ENCODE peak calls at places on chromosomes 12 and 14, in four cellular contexts. R is K562, N is GM12878, E is HepG2. J is an unnamed sample.

GRCh38 chr12:49088190-49088931 is 6.2 kb downstream of the DHH start:
- DNase-seq in R (peak), N (peak), E (peak), J (peak)

GRCh38 chr14:53151867-53152626 is 1.1 kb downstream of the DDHD1 start:
- DNase-seq in R (peak), N (no peak), E (peak), J (peak)

GRCh38 chr14:92917956-92918355 is 5.0 kb upstream of the CHGA start:
- DNase-seq in R (no peak), N (no peak), E (no peak), J (no peak)

GRCh38 chr12:52245259-52245961 is 12.4 kb downstream of the KRT7 start:
- DNase-seq in R (no peak), N (no peak), E (no peak), J (no peak)

GRCh38 chr14:27917896-27918295 is 848.7 kb upstream of the FOXG1 start:
- DNase-seq in R (no peak), N (no peak), E (no peak), J (peak)

GRCh38 chr12:27048822-27049752 is 26.7 kb downstream of the MED21 start:
- DNase-seq in R (peak), N (no peak), E (no peak), J (no peak)

GRCh38 chr14:91207008-91207407 is 37.5 kb downstream of the GPR68 start:
- DNase-seq in R (no peak), N (no peak), E (no peak), J (no peak)

GRCh38 chr12:52488736-52489135 is 4.3 kb downstream of the KRT6A start:
- DNase-seq in R (no peak), N (no peak), E (no peak), J (no peak)

GRCh38 chr12:131852551-131853299 is 24.5 kb downstream of the MMP17 start:
- DNase-seq in R (no peak), N (no peak), E (no peak), J (no peak)

GRCh38 chr12:20201733-20202132 is 166.6 kb upstream of the PDE3A start:
- DNase-seq in R (no peak), N (no peak), E (no peak), J (no peak)

GRCh38 chr14:61927015-61927414 is 164.8 kb downstream of the SNAPC1 start:
- DNase-seq in R (no peak), N (no peak), E (no peak), J (no peak)

GRCh38 chr14:69685217-69685616 is 73.8 kb downstream of the SUSD6 start:
- DNase-seq in R (no peak), N (no peak), E (no peak), J (no peak)

GRCh38 chr14:78022059-78022458 is 148.1 kb upstream of the NRXN3 start:
- DNase-seq in R (peak), N (peak), E (peak), J (peak)
- TF ChIP-seq NR2C2 in R (no peak), N (no peak), E (no peak), J (no peak)

GRCh38 chr14:74583689-74584434 is 28.2 kb downstream of the LTBP2 start:
- DNase-seq in R (no peak), N (no peak), E (no peak), J (no peak)
- TF ChIP-seq ATF3 in R (no peak), N (no peak), E (no peak), J (no peak)

GRCh38 chr12:13204428-13204827 is 7.9 kb downstream of the EMP1 start:
- DNase-seq in R (no peak), N (no peak), E (no peak), J (no peak)
- TF ChIP-seq ETV6 in R (no peak), N (no peak), E (no peak), J (peak)

GRCh38 chr12:47616440-47616839 is 89.4 kb downstream of the RPAP3 start:
- DNase-seq in R (no peak), N (no peak), E (no peak), J (no peak)

DNA sequence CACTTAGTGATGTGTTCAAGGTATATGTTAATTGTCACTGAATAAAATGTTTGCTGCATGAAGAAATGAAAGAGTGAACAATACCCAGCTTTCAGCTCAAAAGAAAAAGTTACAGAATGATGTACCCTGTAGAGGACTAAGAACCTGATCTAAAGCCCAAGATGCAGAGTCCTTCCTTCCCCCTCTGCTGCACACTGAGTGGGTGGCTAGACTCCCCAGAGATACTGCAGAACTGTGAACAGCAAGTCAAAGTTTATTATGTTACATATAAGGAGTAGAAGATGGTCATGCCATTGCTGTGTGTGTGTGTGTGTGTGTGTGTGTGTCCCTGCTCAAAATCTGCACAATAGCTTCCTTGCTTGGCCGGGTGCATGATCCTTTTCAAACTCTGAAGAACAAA is 83.9 kb downstream of the RPAP3 start:
- DNase-seq in R (no peak), N (no peak), E (no peak), J (no peak)
- TF ChIP-seq NR2C2 in R (no peak), N (no peak), E (no peak), J (no peak)

DNA sequence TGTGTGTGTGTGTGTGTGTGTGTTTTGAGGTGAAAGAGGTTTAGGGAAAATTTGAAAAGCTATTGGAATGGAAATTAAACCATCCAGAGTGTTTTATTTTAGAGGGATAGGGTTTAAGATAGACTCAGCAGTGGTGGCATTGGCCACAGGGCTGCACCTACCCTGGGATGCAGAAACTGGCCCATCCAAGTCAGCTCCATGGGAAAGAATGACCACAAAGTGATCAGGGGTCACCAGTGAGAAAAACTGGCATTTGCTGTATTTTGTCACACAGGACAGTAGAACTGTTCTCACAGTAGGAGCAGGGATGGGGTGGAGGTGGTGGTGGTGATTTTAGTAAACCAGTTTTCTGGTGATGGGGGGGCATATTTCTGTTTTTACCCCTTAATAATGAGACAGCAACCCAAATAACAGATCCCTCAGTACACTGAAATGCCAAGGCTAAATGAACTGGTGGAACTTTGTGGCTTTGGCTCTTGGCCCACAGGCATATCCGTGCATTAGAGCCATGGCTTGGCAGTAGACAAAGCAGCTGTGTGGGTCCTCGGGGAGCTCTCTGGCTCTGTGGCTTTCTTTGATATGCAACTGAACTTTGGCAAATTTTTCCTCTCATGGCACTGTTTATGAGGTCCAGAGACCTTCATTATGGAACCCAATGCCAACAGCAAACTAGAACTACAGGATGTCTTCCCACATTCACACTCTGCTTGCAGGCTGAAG is 348.3 kb downstream of the ZFP36L1 start:
- DNase-seq in R (no peak), N (no peak), E (peak), J (no peak)
- TF ChIP-seq ATF3 in R (no peak), N (no peak), E (no peak), J (no peak)

DNA sequence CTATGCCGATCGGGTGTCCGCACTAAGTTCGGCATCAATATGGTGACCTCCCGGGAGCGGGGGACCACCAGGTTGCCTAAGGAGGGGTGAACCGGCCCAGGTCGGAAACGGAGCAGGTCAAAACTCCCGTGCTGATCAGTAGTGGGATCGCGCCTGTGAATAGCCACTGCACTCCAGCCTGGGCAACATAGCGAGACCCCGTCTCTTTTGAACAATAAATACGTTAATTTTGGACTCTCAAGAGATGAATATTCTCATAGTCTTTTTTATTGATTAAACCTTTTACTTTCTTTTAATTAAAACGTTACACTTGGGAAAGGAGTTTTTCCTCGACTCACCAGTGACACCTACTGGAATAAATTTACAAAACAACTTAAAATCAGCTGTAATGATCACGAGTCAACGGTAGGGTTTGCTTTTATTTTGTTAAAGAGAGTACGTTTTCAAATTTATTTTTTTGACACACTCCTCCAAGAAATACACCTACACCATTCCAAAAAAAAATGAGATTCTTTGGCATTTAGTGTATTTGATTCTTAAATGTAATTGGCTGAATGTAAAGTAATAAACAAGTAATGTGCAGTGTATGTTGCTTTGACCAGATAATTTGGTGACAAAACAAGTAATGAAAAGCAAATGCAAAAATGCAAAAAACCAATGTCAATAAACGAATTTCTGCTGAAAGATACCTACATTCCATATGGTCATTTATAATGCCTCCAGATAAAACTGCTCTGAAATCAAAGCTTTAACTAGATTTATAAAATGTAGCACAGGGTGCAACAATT is 687 bp upstream of the RPS29 start:
- DNase-seq in R (peak), N (peak), E (peak), J (peak)
- TF ChIP-seq ETV6 in R (no peak), N (no peak), E (no peak), J (no peak)

DNA sequence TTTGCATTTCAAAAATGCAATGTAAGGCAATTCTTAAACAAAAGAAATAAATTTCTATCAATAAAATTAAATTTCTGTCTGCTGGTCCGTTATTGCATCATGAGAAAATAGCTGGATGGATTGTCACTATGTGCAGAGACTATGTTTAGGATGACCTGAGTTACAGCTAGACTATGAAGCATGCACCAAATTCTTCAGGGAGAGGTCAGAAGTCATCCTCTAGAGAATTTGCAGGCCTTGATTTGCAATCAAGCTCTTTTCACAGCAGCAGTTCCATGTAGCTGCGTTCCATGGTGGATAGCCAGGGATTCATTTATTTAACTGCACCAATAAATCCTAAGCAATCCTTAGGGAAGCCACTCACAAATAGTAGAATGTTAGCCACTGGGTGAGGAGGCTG is 253.7 kb downstream of the MSRB3 start:
- DNase-seq in R (no peak), N (no peak), E (no peak), J (no peak)
- TF ChIP-seq NR2C2 in R (no peak), N (no peak), E (no peak), J (no peak)

GRCh38 chr14:59787045-59787674 is 83.4 kb downstream of the RTN1 start:
- DNase-seq in R (peak), N (no peak), E (no peak), J (peak)
- TF ChIP-seq ATF3 in R (no peak), N (no peak), E (no peak), J (no peak)

DNA sequence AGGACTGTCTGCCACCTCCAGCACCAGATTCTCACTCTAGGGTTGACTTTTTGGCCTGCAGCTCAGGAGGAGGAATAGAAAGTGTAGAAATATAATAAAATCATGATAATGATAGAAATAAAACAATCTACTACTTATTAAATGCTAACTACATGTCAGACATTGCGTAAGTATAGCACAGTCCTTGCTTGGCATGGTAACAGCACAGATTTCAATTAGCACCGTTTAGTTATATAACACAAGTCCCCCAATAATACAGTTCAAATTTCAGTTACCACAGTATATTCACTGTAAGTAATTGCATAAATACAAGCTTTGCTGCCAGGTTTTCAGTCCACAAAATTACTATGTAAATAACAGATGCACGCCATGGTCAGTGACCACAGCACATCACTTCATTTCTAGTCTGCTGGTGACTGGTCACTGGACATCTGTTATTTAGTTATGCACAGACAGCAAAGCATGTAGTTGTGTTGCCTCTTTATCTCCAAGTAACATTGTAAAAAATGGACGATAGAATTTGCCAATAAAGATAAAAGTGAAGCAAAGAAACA is 6.5 kb upstream of the GLT8D2 start:
- DNase-seq in R (no peak), N (no peak), E (no peak), J (no peak)
- TF ChIP-seq ETV6 in R (no peak), N (no peak), E (no peak), J (no peak)

J was measured in WTC11.